ENCODE peak calls at places on chromosomes 3 and 15, in eight cellular contexts. T is HEK293T, U is T-helper 9 cell, V is lung, X is SK-N-SH, J is posterior cingulate gyrus, F is occipital lobe, Z is T-cell. M is an unnamed sample.
A peak's percentile ranks its signal among the peaks of the same experiment; 100 is the strongest.

GRCh38 chr15:76139368-76140068 is 79.7 kb downstream of the TMEM266 start:
- DNase-seq in X (peak; percentile 81), T (peak; percentile 90), U (peak; percentile 54), Z (peak; percentile 50), F (peak; percentile 32), J (peak; percentile 91), V (peak; percentile 73), M (no peak)

GRCh38 chr3:131033480-131034080 is 6.9 kb downstream of the NEK11 start:
- DNase-seq in J (no peak), V (no peak), U (no peak), Z (no peak), X (peak; percentile 51), F (no peak), T (peak; percentile 18), M (no peak)

GRCh38 chr3:148737104-148737525 is 39.4 kb downstream of the AGTR1 start:
- DNase-seq in T (no peak), U (no peak), Z (no peak), F (no peak), V (no peak), X (peak; percentile 16), J (no peak), M (no peak)

GRCh38 chr3:130276203-130276803 is 69.2 kb upstream of the COL6A5 start:
- DNase-seq in Z (no peak), U (no peak), F (no peak), T (peak; percentile 71), X (peak; percentile 65), J (no peak), V (no peak), M (no peak)

GRCh38 chr3:37526511-37526910 is 335.2 kb upstream of the CTDSPL start:
- DNase-seq in Z (no peak), F (no peak), X (no peak), U (no peak), J (peak; percentile 84), V (peak; percentile 41), T (no peak), M (no peak)

GRCh38 chr3:4986611-4987373 is 7.6 kb downstream of the BHLHE40 start:
- DNase-seq in V (peak; percentile 97), U (peak; percentile 61), J (peak; percentile 95), T (peak; percentile 81), F (peak; percentile 68), X (peak; percentile 92), Z (peak; percentile 62), M (no peak)

GRCh38 chr3:153599685-153600084 is 437.7 kb downstream of the RAP2B start:
- DNase-seq in X (no peak), F (no peak), V (peak; percentile 29), U (no peak), J (no peak), Z (no peak), T (no peak), M (no peak)

GRCh38 chr15:99384992-99385669 is 133.8 kb downstream of the LRRC28 start:
- DNase-seq in V (no peak), J (no peak), X (no peak), U (no peak), F (no peak), Z (no peak), T (no peak), M (no peak)

GRCh38 chr3:37673391-37673790 is 188.3 kb upstream of the CTDSPL start:
- DNase-seq in U (no peak), F (no peak), V (no peak), Z (no peak), X (no peak), J (no peak), T (no peak), M (no peak)